ENCODE peak calls at places on chromosome 15, in nine cellular contexts. One of them, this sample, is unnamed.

GRCh38 chr15:33865416-33865815 is 102.9 kb upstream of the CHRM5 start:
- DNase-seq in T follicular helper cell: no peak
- DNase-seq in NCI-H1930: no peak
- DNase-seq in CD8-positive, alpha-beta memory T cell: no peak
- DNase-seq in NCI-H510A treated with DMSO at 0.1 percent for 48 hours: no peak
- DNase-seq in neural progenitor cell: no peak
- DNase-seq in neuronal stem cell: no peak
- DNase-seq in GM23248: peak
- DNase-seq in NCI-H2029: no peak
- DNase-seq in this sample: no peak

GRCh38 chr15:67085237-67085817 is 19.9 kb downstream of the SMAD3 start:
- DNase-seq in CD8-positive, alpha-beta memory T cell: no peak
- DNase-seq in NCI-H1930: no peak
- DNase-seq in NCI-H2029: no peak
- DNase-seq in GM23248: peak
- DNase-seq in T follicular helper cell: no peak
- DNase-seq in neuronal stem cell: no peak
- DNase-seq in NCI-H510A treated with DMSO at 0.1 percent for 48 hours: no peak
- DNase-seq in neural progenitor cell: no peak
- DNase-seq in this sample: no peak

GRCh38 chr15:71008250-71008870 is 106.9 kb upstream of the THSD4 start:
- DNase-seq in NCI-H1930: no peak
- DNase-seq in NCI-H2029: no peak
- DNase-seq in neuronal stem cell: no peak
- DNase-seq in NCI-H510A treated with DMSO at 0.1 percent for 48 hours: no peak
- DNase-seq in neural progenitor cell: no peak
- DNase-seq in T follicular helper cell: no peak
- DNase-seq in CD8-positive, alpha-beta memory T cell: no peak
- DNase-seq in GM23248: no peak
- DNase-seq in this sample: no peak

GRCh38 chr15:73906346-73907017 is 19.8 kb upstream of the LOXL1 start:
- DNase-seq in GM23248: peak
- DNase-seq in neuronal stem cell: no peak
- DNase-seq in NCI-H1930: no peak
- DNase-seq in NCI-H510A treated with DMSO at 0.1 percent for 48 hours: no peak
- DNase-seq in NCI-H2029: no peak
- DNase-seq in CD8-positive, alpha-beta memory T cell: no peak
- DNase-seq in T follicular helper cell: no peak
- DNase-seq in neural progenitor cell: no peak
- DNase-seq in this sample: no peak

GRCh38 chr15:42036112-42036905 is 15.5 kb upstream of the PLA2G4E start:
- DNase-seq in NCI-H1930: no peak
- DNase-seq in neuronal stem cell: no peak
- DNase-seq in NCI-H510A treated with DMSO at 0.1 percent for 48 hours: no peak
- DNase-seq in neural progenitor cell: peak
- DNase-seq in CD8-positive, alpha-beta memory T cell: no peak
- DNase-seq in NCI-H2029: no peak
- DNase-seq in T follicular helper cell: no peak
- DNase-seq in GM23248: no peak
- DNase-seq in this sample: no peak

GRCh38 chr15:28191832-28192231 is 92.7 kb upstream of the OCA2 start:
- DNase-seq in neuronal stem cell: peak
- DNase-seq in neural progenitor cell: peak
- DNase-seq in NCI-H1930: no peak
- DNase-seq in T follicular helper cell: no peak
- DNase-seq in NCI-H510A treated with DMSO at 0.1 percent for 48 hours: peak
- DNase-seq in CD8-positive, alpha-beta memory T cell: no peak
- DNase-seq in GM23248: peak
- DNase-seq in NCI-H2029: no peak
- DNase-seq in this sample: no peak

GRCh38 chr15:92901053-92901761 is 1.1 kb downstream of the CHD2 start:
- DNase-seq in CD8-positive, alpha-beta memory T cell: no peak
- DNase-seq in neuronal stem cell: no peak
- DNase-seq in T follicular helper cell: no peak
- DNase-seq in NCI-H2029: no peak
- DNase-seq in GM23248: peak
- DNase-seq in NCI-H1930: no peak
- DNase-seq in NCI-H510A treated with DMSO at 0.1 percent for 48 hours: no peak
- DNase-seq in neural progenitor cell: no peak
- DNase-seq in this sample: no peak

GRCh38 chr15:51621155-51621554 is 1.4 kb downstream of the DMXL2 start:
- DNase-seq in NCI-H2029: no peak
- DNase-seq in CD8-positive, alpha-beta memory T cell: no peak
- DNase-seq in NCI-H510A treated with DMSO at 0.1 percent for 48 hours: no peak
- DNase-seq in neuronal stem cell: no peak
- DNase-seq in neural progenitor cell: no peak
- DNase-seq in NCI-H1930: no peak
- DNase-seq in GM23248: no peak
- DNase-seq in T follicular helper cell: no peak
- DNase-seq in this sample: no peak

GRCh38 chr15:79129235-79129634 is 38.7 kb upstream of the RASGRF1 start:
- DNase-seq in NCI-H1930: no peak
- DNase-seq in GM23248: no peak
- DNase-seq in NCI-H2029: no peak
- DNase-seq in neuronal stem cell: no peak
- DNase-seq in T follicular helper cell: no peak
- DNase-seq in CD8-positive, alpha-beta memory T cell: no peak
- DNase-seq in NCI-H510A treated with DMSO at 0.1 percent for 48 hours: no peak
- DNase-seq in neural progenitor cell: no peak
- DNase-seq in this sample: no peak

GRCh38 chr15:85892232-85892631 is 97.5 kb upstream of the KLHL25 start:
- DNase-seq in GM23248: no peak
- DNase-seq in neural progenitor cell: no peak
- DNase-seq in T follicular helper cell: no peak
- DNase-seq in neuronal stem cell: no peak
- DNase-seq in CD8-positive, alpha-beta memory T cell: no peak
- DNase-seq in NCI-H1930: no peak
- DNase-seq in NCI-H510A treated with DMSO at 0.1 percent for 48 hours: no peak
- DNase-seq in NCI-H2029: no peak
- DNase-seq in this sample: no peak

GRCh38 chr15:39583586-39584265 is 2.8 kb downstream of the THBS1 start:
- DNase-seq in neural progenitor cell: peak
- DNase-seq in T follicular helper cell: no peak
- DNase-seq in CD8-positive, alpha-beta memory T cell: no peak
- DNase-seq in GM23248: peak
- DNase-seq in NCI-H2029: no peak
- DNase-seq in NCI-H510A treated with DMSO at 0.1 percent for 48 hours: no peak
- DNase-seq in neuronal stem cell: no peak
- DNase-seq in NCI-H1930: no peak
- DNase-seq in this sample: no peak

GRCh38 chr15:99731336-99732267 is 1.6 kb downstream of the LYSMD4 start:
- DNase-seq in NCI-H1930: no peak
- DNase-seq in T follicular helper cell: no peak
- DNase-seq in CD8-positive, alpha-beta memory T cell: no peak
- DNase-seq in neuronal stem cell: no peak
- DNase-seq in NCI-H2029: no peak
- DNase-seq in NCI-H510A treated with DMSO at 0.1 percent for 48 hours: no peak
- DNase-seq in GM23248: no peak
- DNase-seq in neural progenitor cell: peak
- DNase-seq in this sample: no peak

GRCh38 chr15:86336051-86336788 is 256.5 kb downstream of the AGBL1 start:
- DNase-seq in CD8-positive, alpha-beta memory T cell: no peak
- DNase-seq in GM23248: peak
- DNase-seq in neural progenitor cell: no peak
- DNase-seq in NCI-H1930: no peak
- DNase-seq in NCI-H510A treated with DMSO at 0.1 percent for 48 hours: no peak
- DNase-seq in NCI-H2029: no peak
- DNase-seq in T follicular helper cell: no peak
- DNase-seq in neuronal stem cell: no peak
- DNase-seq in this sample: no peak

GRCh38 chr15:81295466-81296145 is 28.3 kb downstream of the STARD5 start:
- DNase-seq in GM23248: peak
- DNase-seq in NCI-H2029: no peak
- DNase-seq in T follicular helper cell: no peak
- DNase-seq in neural progenitor cell: no peak
- DNase-seq in CD8-positive, alpha-beta memory T cell: no peak
- DNase-seq in NCI-H1930: no peak
- DNase-seq in NCI-H510A treated with DMSO at 0.1 percent for 48 hours: no peak
- DNase-seq in neuronal stem cell: no peak
- DNase-seq in this sample: no peak

GRCh38 chr15:99445272-99445850 is 120.4 kb upstream of the MEF2A start:
- DNase-seq in neural progenitor cell: no peak
- DNase-seq in NCI-H510A treated with DMSO at 0.1 percent for 48 hours: no peak
- DNase-seq in neuronal stem cell: no peak
- DNase-seq in GM23248: no peak
- DNase-seq in CD8-positive, alpha-beta memory T cell: no peak
- DNase-seq in T follicular helper cell: no peak
- DNase-seq in NCI-H2029: no peak
- DNase-seq in NCI-H1930: no peak
- DNase-seq in this sample: no peak

GRCh38 chr15:88810449-88810848 is 7.2 kb downstream of the ACAN start:
- DNase-seq in neuronal stem cell: no peak
- DNase-seq in neural progenitor cell: no peak
- DNase-seq in CD8-positive, alpha-beta memory T cell: no peak
- DNase-seq in T follicular helper cell: no peak
- DNase-seq in NCI-H2029: no peak
- DNase-seq in NCI-H510A treated with DMSO at 0.1 percent for 48 hours: no peak
- DNase-seq in GM23248: peak
- DNase-seq in NCI-H1930: no peak
- DNase-seq in this sample: no peak

GRCh38 chr15:70318996-70319465 is 221.3 kb upstream of the TLE3 start:
- DNase-seq in NCI-H510A treated with DMSO at 0.1 percent for 48 hours: no peak
- DNase-seq in NCI-H2029: no peak
- DNase-seq in T follicular helper cell: no peak
- DNase-seq in CD8-positive, alpha-beta memory T cell: no peak
- DNase-seq in neural progenitor cell: no peak
- DNase-seq in NCI-H1930: no peak
- DNase-seq in GM23248: peak
- DNase-seq in neuronal stem cell: no peak
- DNase-seq in this sample: no peak

This sample was measured in NCI-H1417 treated with DMSO at 0.1 percent for 48 hours.